ENCODE peak calls at places on chromosomes 6 and 20, in six cellular contexts. One of them, this sample, is unnamed.
A peak's percentile ranks its signal among the peaks of the same experiment; 100 is the strongest.

GRCh38 chr6:12401200-12401599 is 111.0 kb downstream of the EDN1 start:
- DNase-seq in substantia nigra: no peak
- DNase-seq in Panc1: no peak
- DNase-seq in GM12865: no peak
- DNase-seq in T-helper 1 cell: no peak
- DNase-seq in left lobe of liver: no peak
- DNase-seq in this sample: no peak

GRCh38 chr20:50794181-50794845 is 548 bp upstream of the BCAS4 start:
- DNase-seq in Panc1: no peak
- DNase-seq in substantia nigra: no peak
- DNase-seq in GM12865: no peak
- DNase-seq in T-helper 1 cell: no peak
- DNase-seq in left lobe of liver: no peak
- DNase-seq in this sample: no peak

GRCh38 chr6:31541059-31541657 is 645 bp downstream of the DDX39B start:
- DNase-seq in T-helper 1 cell: peak; percentile 77
- DNase-seq in left lobe of liver: no peak
- DNase-seq in substantia nigra: no peak
- DNase-seq in Panc1: no peak
- DNase-seq in GM12865: peak; percentile 82
- DNase-seq in this sample: peak; percentile 41

GRCh38 chr6:81938991-81939773 is 186.7 kb upstream of the TENT5A start:
- DNase-seq in Panc1: no peak
- DNase-seq in left lobe of liver: no peak
- DNase-seq in T-helper 1 cell: no peak
- DNase-seq in GM12865: no peak
- DNase-seq in substantia nigra: no peak
- DNase-seq in this sample: no peak

GRCh38 chr6:2557181-2557720 is 193.5 kb downstream of the MYLK4 start:
- DNase-seq in Panc1: no peak
- DNase-seq in T-helper 1 cell: no peak
- DNase-seq in left lobe of liver: no peak
- DNase-seq in GM12865: no peak
- DNase-seq in substantia nigra: no peak
- DNase-seq in this sample: no peak

GRCh38 chr20:51402201-51402600 is 140.3 kb downstream of the NFATC2 start:
- DNase-seq in left lobe of liver: no peak
- DNase-seq in Panc1: no peak
- DNase-seq in GM12865: peak; percentile 62
- DNase-seq in substantia nigra: no peak
- DNase-seq in T-helper 1 cell: peak; percentile 86
- DNase-seq in this sample: no peak

GRCh38 chr6:22928775-22929174 is 359.4 kb downstream of the HDGFL1 start:
- DNase-seq in Panc1: no peak
- DNase-seq in T-helper 1 cell: no peak
- DNase-seq in left lobe of liver: no peak
- DNase-seq in GM12865: no peak
- DNase-seq in substantia nigra: no peak
- DNase-seq in this sample: no peak

GRCh38 chr20:36307412-36308317 is 1.5 kb downstream of the DLGAP4 start:
- DNase-seq in substantia nigra: no peak
- DNase-seq in T-helper 1 cell: no peak
- DNase-seq in Panc1: no peak
- DNase-seq in left lobe of liver: no peak
- DNase-seq in GM12865: no peak
- DNase-seq in this sample: no peak

GRCh38 chr6:123681957-123682462 is 45.3 kb upstream of the TRDN start:
- DNase-seq in Panc1: no peak
- DNase-seq in T-helper 1 cell: no peak
- DNase-seq in GM12865: no peak
- DNase-seq in left lobe of liver: no peak
- DNase-seq in substantia nigra: no peak
- DNase-seq in this sample: no peak

GRCh38 chr6:28137458-28138020 is 4.1 kb upstream of the ZKSCAN8 start:
- DNase-seq in T-helper 1 cell: peak; percentile 42
- DNase-seq in substantia nigra: no peak
- DNase-seq in GM12865: peak; percentile 74
- DNase-seq in Panc1: no peak
- DNase-seq in left lobe of liver: no peak
- DNase-seq in this sample: peak; percentile 58

GRCh38 chr6:61134028-61134427 is 1152.0 kb downstream of the KHDRBS2 start:
- DNase-seq in left lobe of liver: no peak
- DNase-seq in Panc1: no peak
- DNase-seq in substantia nigra: no peak
- DNase-seq in GM12865: no peak
- DNase-seq in T-helper 1 cell: no peak
- DNase-seq in this sample: no peak

GRCh38 chr20:25314497-25315417 is 66.9 kb downstream of the PYGB start:
- DNase-seq in left lobe of liver: peak; percentile 35
- DNase-seq in GM12865: no peak
- DNase-seq in substantia nigra: no peak
- DNase-seq in T-helper 1 cell: no peak
- DNase-seq in Panc1: no peak
- DNase-seq in this sample: no peak

GRCh38 chr20:9945406-9945805 is 89.4 kb upstream of the ANKEF1 start:
- DNase-seq in substantia nigra: no peak
- DNase-seq in GM12865: no peak
- DNase-seq in left lobe of liver: no peak
- DNase-seq in T-helper 1 cell: no peak
- DNase-seq in Panc1: no peak
- DNase-seq in this sample: no peak

GRCh38 chr20:52652271-52652670 is 319.9 kb upstream of the TSHZ2 start:
- DNase-seq in left lobe of liver: no peak
- DNase-seq in Panc1: no peak
- DNase-seq in T-helper 1 cell: no peak
- DNase-seq in GM12865: no peak
- DNase-seq in substantia nigra: no peak
- DNase-seq in this sample: no peak

GRCh38 chr6:91626935-91627334 is 1040.1 kb upstream of the MAP3K7 start:
- DNase-seq in Panc1: no peak
- DNase-seq in substantia nigra: no peak
- DNase-seq in left lobe of liver: no peak
- DNase-seq in T-helper 1 cell: no peak
- DNase-seq in GM12865: no peak
- DNase-seq in this sample: no peak

GRCh38 chr6:161922631-161923119 is 648.8 kb upstream of the AGPAT4 start:
- DNase-seq in Panc1: peak; percentile 71
- DNase-seq in substantia nigra: peak; percentile 1
- DNase-seq in T-helper 1 cell: peak; percentile 5
- DNase-seq in GM12865: peak; percentile 40
- DNase-seq in left lobe of liver: peak; percentile 70
- DNase-seq in this sample: no peak

GRCh38 chr6:31597006-31597405 is 4.2 kb upstream of the NCR3 start:
- DNase-seq in T-helper 1 cell: peak; percentile 79
- DNase-seq in left lobe of liver: no peak
- DNase-seq in GM12865: peak; percentile 77
- DNase-seq in substantia nigra: no peak
- DNase-seq in Panc1: no peak
- DNase-seq in this sample: no peak

GRCh38 chr6:145026267-145026679 is 709.0 kb downstream of the EPM2A start:
- DNase-seq in T-helper 1 cell: no peak
- DNase-seq in substantia nigra: no peak
- DNase-seq in Panc1: no peak
- DNase-seq in GM12865: no peak
- DNase-seq in left lobe of liver: peak; percentile 86
- DNase-seq in this sample: no peak

GRCh38 chr6:131250121-131250520 is 114.9 kb downstream of the AKAP7 start:
- DNase-seq in GM12865: peak; percentile 29
- DNase-seq in Panc1: no peak
- DNase-seq in left lobe of liver: peak; percentile 52
- DNase-seq in substantia nigra: peak; percentile 30
- DNase-seq in T-helper 1 cell: no peak
- DNase-seq in this sample: no peak

GRCh38 chr6:42296614-42297013 is 79.0 kb upstream of the MRPS10 start:
- DNase-seq in substantia nigra: no peak
- DNase-seq in left lobe of liver: no peak
- DNase-seq in T-helper 1 cell: no peak
- DNase-seq in GM12865: no peak
- DNase-seq in Panc1: no peak
- DNase-seq in this sample: no peak

GRCh38 chr6:25660512-25660911 is 8.5 kb downstream of the SCGN start:
- DNase-seq in left lobe of liver: no peak
- DNase-seq in Panc1: no peak
- DNase-seq in GM12865: no peak
- DNase-seq in substantia nigra: no peak
- DNase-seq in T-helper 1 cell: peak; percentile 53
- DNase-seq in this sample: no peak

GRCh38 chr6:72913797-72914196 is 291.9 kb downstream of the KCNQ5 start:
- DNase-seq in substantia nigra: no peak
- DNase-seq in left lobe of liver: no peak
- DNase-seq in GM12865: no peak
- DNase-seq in T-helper 1 cell: no peak
- DNase-seq in Panc1: no peak
- DNase-seq in this sample: no peak

GRCh38 chr20:54015496-54015895 is 54.9 kb downstream of the BCAS1 start:
- DNase-seq in T-helper 1 cell: no peak
- DNase-seq in left lobe of liver: no peak
- DNase-seq in Panc1: no peak
- DNase-seq in GM12865: no peak
- DNase-seq in substantia nigra: no peak
- DNase-seq in this sample: no peak

GRCh38 chr6:97468981-97469380 is 186.0 kb upstream of the MMS22L start:
- DNase-seq in T-helper 1 cell: no peak
- DNase-seq in left lobe of liver: no peak
- DNase-seq in GM12865: no peak
- DNase-seq in substantia nigra: no peak
- DNase-seq in Panc1: no peak
- DNase-seq in this sample: no peak

GRCh38 chr20:63473555-63474449 is 1.3 kb upstream of the KCNQ2 start:
- DNase-seq in Panc1: no peak
- DNase-seq in GM12865: no peak
- DNase-seq in substantia nigra: no peak
- DNase-seq in left lobe of liver: no peak
- DNase-seq in T-helper 1 cell: no peak
- DNase-seq in this sample: no peak

GRCh38 chr6:21198032-21198640 is 395.4 kb upstream of the SOX4 start:
- DNase-seq in Panc1: no peak
- DNase-seq in GM12865: peak; percentile 42
- DNase-seq in left lobe of liver: no peak
- DNase-seq in substantia nigra: no peak
- DNase-seq in T-helper 1 cell: no peak
- DNase-seq in this sample: no peak

GRCh38 chr6:134750669-134751068 is 199.2 kb downstream of the ALDH8A1 start:
- DNase-seq in substantia nigra: no peak
- DNase-seq in GM12865: no peak
- DNase-seq in left lobe of liver: no peak
- DNase-seq in T-helper 1 cell: no peak
- DNase-seq in Panc1: no peak
- DNase-seq in this sample: no peak

GRCh38 chr6:46491201-46491788 is at the start of gene RCAN2:
- DNase-seq in Panc1: no peak
- DNase-seq in GM12865: peak; percentile 19
- DNase-seq in left lobe of liver: peak; percentile 57
- DNase-seq in substantia nigra: peak; percentile 67
- DNase-seq in T-helper 1 cell: no peak
- DNase-seq in this sample: peak; percentile 44

GRCh38 chr6:93927731-93928130 is 508.4 kb upstream of the EPHA7 start:
- DNase-seq in Panc1: no peak
- DNase-seq in T-helper 1 cell: no peak
- DNase-seq in left lobe of liver: no peak
- DNase-seq in substantia nigra: no peak
- DNase-seq in GM12865: no peak
- DNase-seq in this sample: no peak

GRCh38 chr6:48667797-48668196 is 556.8 kb upstream of the PTCHD4 start:
- DNase-seq in left lobe of liver: no peak
- DNase-seq in GM12865: no peak
- DNase-seq in substantia nigra: no peak
- DNase-seq in Panc1: no peak
- DNase-seq in T-helper 1 cell: no peak
- DNase-seq in this sample: no peak

GRCh38 chr20:21090112-21090737 is 15.9 kb downstream of the LINC00237 start:
- DNase-seq in T-helper 1 cell: no peak
- DNase-seq in substantia nigra: no peak
- DNase-seq in GM12865: no peak
- DNase-seq in left lobe of liver: no peak
- DNase-seq in Panc1: no peak
- DNase-seq in this sample: no peak

GRCh38 chr20:34512955-34513419 is 3.2 kb upstream of the DYNLRB1 start:
- DNase-seq in left lobe of liver: no peak
- DNase-seq in T-helper 1 cell: no peak
- DNase-seq in Panc1: no peak
- DNase-seq in substantia nigra: no peak
- DNase-seq in GM12865: no peak
- DNase-seq in this sample: no peak

GRCh38 chr20:61595216-61595615 is 343.2 kb downstream of the CDH4 start:
- DNase-seq in substantia nigra: no peak
- DNase-seq in Panc1: no peak
- DNase-seq in GM12865: no peak
- DNase-seq in T-helper 1 cell: no peak
- DNase-seq in left lobe of liver: no peak
- DNase-seq in this sample: no peak

GRCh38 chr6:44725070-44725469 is 337.6 kb downstream of the CDC5L start:
- DNase-seq in GM12865: no peak
- DNase-seq in Panc1: no peak
- DNase-seq in left lobe of liver: no peak
- DNase-seq in substantia nigra: no peak
- DNase-seq in T-helper 1 cell: no peak
- DNase-seq in this sample: no peak

GRCh38 chr6:112163295-112164257 is 76.2 kb downstream of the FAM229B start:
- DNase-seq in T-helper 1 cell: peak; percentile 63
- DNase-seq in Panc1: peak; percentile 38
- DNase-seq in left lobe of liver: peak; percentile 82
- DNase-seq in GM12865: peak; percentile 67
- DNase-seq in substantia nigra: peak; percentile 28
- DNase-seq in this sample: peak; percentile 78

GRCh38 chr20:61841551-61841950 is 224.1 kb downstream of the TAF4 start:
- DNase-seq in substantia nigra: no peak
- DNase-seq in Panc1: no peak
- DNase-seq in GM12865: no peak
- DNase-seq in T-helper 1 cell: no peak
- DNase-seq in left lobe of liver: no peak
- DNase-seq in this sample: no peak

GRCh38 chr6:81761197-81761596 is 8.7 kb upstream of the TENT5A start:
- DNase-seq in GM12865: no peak
- DNase-seq in left lobe of liver: no peak
- DNase-seq in T-helper 1 cell: no peak
- DNase-seq in Panc1: no peak
- DNase-seq in substantia nigra: no peak
- DNase-seq in this sample: no peak

GRCh38 chr6:48990746-48991145 is 472.3 kb downstream of the MMUT start:
- DNase-seq in Panc1: no peak
- DNase-seq in substantia nigra: no peak
- DNase-seq in GM12865: peak; percentile 18
- DNase-seq in left lobe of liver: no peak
- DNase-seq in T-helper 1 cell: no peak
- DNase-seq in this sample: no peak

GRCh38 chr6:8090650-8091049 is 11.7 kb downstream of the EEF1E1 start:
- DNase-seq in T-helper 1 cell: no peak
- DNase-seq in Panc1: no peak
- DNase-seq in GM12865: no peak
- DNase-seq in left lobe of liver: no peak
- DNase-seq in substantia nigra: no peak
- DNase-seq in this sample: no peak